ENCODE peak calls at places on chromosome 6, in five cellular contexts. X, M, P, J and Y are unnamed samples.
A peak's percentile ranks its signal among the peaks of the same experiment; 100 is the strongest.

GRCh38 chr6:89268776-89269175 is 46.3 kb downstream of the GABRR2 start:
- DNase-seq in J (peak; percentile 21), M (no peak), X (no peak), P (no peak), Y (no peak)

GRCh38 chr6:139839506-139840156 is 465.2 kb upstream of the CITED2 start:
- DNase-seq in M (no peak), J (peak; percentile 26), P (no peak), X (no peak), Y (no peak)

GRCh38 chr6:20575125-20575524 is 40.9 kb downstream of the CDKAL1 start:
- DNase-seq in J (no peak), P (no peak), M (no peak), X (no peak), Y (no peak)

GRCh38 chr6:148888853-148889252 is 142.0 kb downstream of the UST start:
- DNase-seq in P (no peak), J (no peak), X (no peak), M (no peak), Y (no peak)

GRCh38 chr6:98641929-98642328 is 192.4 kb upstream of the POU3F2 start:
- DNase-seq in X (no peak), M (peak; percentile 2), J (no peak), P (no peak), Y (no peak)

GRCh38 chr6:117550078-117550600 is 52.2 kb downstream of the GOPC start:
- DNase-seq in J (no peak), X (no peak), M (no peak), P (no peak), Y (no peak)

GRCh38 chr6:137222376-137222775 is 3.2 kb upstream of the IFNGR1 start:
- DNase-seq in M (no peak), P (no peak), J (no peak), X (no peak), Y (no peak)

GRCh38 chr6:30685157-30685976 is 1.1 kb downstream of the PPP1R18 start:
- DNase-seq in M (no peak), X (no peak), J (no peak), P (peak; percentile 85), Y (peak; percentile 76)

GRCh38 chr6:32973144-32973854 is 4.9 kb downstream of the BRD2 start:
- DNase-seq in P (no peak), J (no peak), M (peak; percentile 61), X (no peak), Y (peak; percentile 77)

GRCh38 chr6:118283759-118284158 is 264.3 kb upstream of the PLN start:
- DNase-seq in M (peak; percentile 59), X (peak; percentile 34), P (no peak), J (peak; percentile 51), Y (no peak)

GRCh38 chr6:32109114-32109764 is at the start of gene TNXB:
- DNase-seq in M (no peak), P (no peak), X (no peak), J (no peak), Y (peak; percentile 86)

GRCh38 chr6:27775796-27776184 is 136.4 kb downstream of the OR2B2 start:
- DNase-seq in X (no peak), M (no peak), J (no peak), P (no peak), Y (no peak)

GRCh38 chr6:84422380-84422968 is 195.0 kb upstream of the CEP162 start:
- DNase-seq in M (peak; percentile 84), J (peak; percentile 82), X (no peak), P (peak; percentile 54), Y (peak; percentile 74)

GRCh38 chr6:65903992-65904391 is 197.0 kb upstream of the EYS start:
- DNase-seq in X (no peak), J (no peak), M (no peak), P (no peak), Y (no peak)

GRCh38 chr6:169093770-169094553 is 159.7 kb downstream of the THBS2 start:
- DNase-seq in J (no peak), P (no peak), M (no peak), X (no peak), Y (no peak)

GRCh38 chr6:151680846-151681425 is 126.5 kb upstream of the ESR1 start:
- DNase-seq in P (peak; percentile 65), M (no peak), J (no peak), X (no peak), Y (no peak)

GRCh38 chr6:56814308-56814707 is 140.6 kb upstream of the BEND6 start:
- DNase-seq in P (no peak), M (no peak), X (no peak), J (no peak), Y (no peak)

GRCh38 chr6:27644528-27644927 is 171.6 kb upstream of the ZNF184 start:
- DNase-seq in M (no peak), J (no peak), X (no peak), P (no peak), Y (no peak)

GRCh38 chr6:7468382-7469081 is 72.9 kb upstream of the DSP start:
- DNase-seq in M (peak; percentile 5), X (no peak), J (peak; percentile 81), P (no peak), Y (no peak)

GRCh38 chr6:86535141-86535540 is 402.2 kb upstream of the HTR1E start:
- DNase-seq in M (no peak), X (no peak), J (no peak), P (no peak), Y (no peak)

GRCh38 chr6:110528051-110528929 is 51.9 kb upstream of the SLC22A16 start:
- DNase-seq in P (no peak), J (peak; percentile 61), X (peak; percentile 17), M (peak; percentile 62), Y (no peak)

GRCh38 chr6:90643366-90643765 is 56.5 kb upstream of the MAP3K7 start:
- DNase-seq in P (no peak), M (no peak), X (no peak), J (no peak), Y (no peak)

GRCh38 chr6:55773620-55774019 is 101.8 kb downstream of the BMP5 start:
- DNase-seq in P (no peak), M (no peak), J (no peak), X (no peak), Y (no peak)

GRCh38 chr6:45816674-45817297 is 198.9 kb downstream of the CLIC5 start:
- DNase-seq in P (no peak), J (no peak), X (no peak), M (no peak), Y (no peak)

GRCh38 chr6:167141667-167142432 is 15.9 kb downstream of the GPR31 start:
- DNase-seq in X (peak; percentile 22), P (peak; percentile 92), J (no peak), M (peak; percentile 76), Y (no peak)

GRCh38 chr6:124885171-124885570 is 77.1 kb upstream of the RNF217 start:
- DNase-seq in X (no peak), M (no peak), J (no peak), P (no peak), Y (no peak)

GRCh38 chr6:124879992-124880355 is 82.3 kb upstream of the RNF217 start:
- DNase-seq in P (no peak), M (no peak), X (no peak), J (no peak), Y (no peak)

GRCh38 chr6:124879110-124879991 is 82.9 kb upstream of the RNF217 start:
- DNase-seq in X (no peak), P (no peak), J (no peak), M (no peak), Y (no peak)

GRCh38 chr6:124882580-124883393 is 79.5 kb upstream of the RNF217 start:
- DNase-seq in J (no peak), M (no peak), X (no peak), P (no peak), Y (no peak)

DNA sequence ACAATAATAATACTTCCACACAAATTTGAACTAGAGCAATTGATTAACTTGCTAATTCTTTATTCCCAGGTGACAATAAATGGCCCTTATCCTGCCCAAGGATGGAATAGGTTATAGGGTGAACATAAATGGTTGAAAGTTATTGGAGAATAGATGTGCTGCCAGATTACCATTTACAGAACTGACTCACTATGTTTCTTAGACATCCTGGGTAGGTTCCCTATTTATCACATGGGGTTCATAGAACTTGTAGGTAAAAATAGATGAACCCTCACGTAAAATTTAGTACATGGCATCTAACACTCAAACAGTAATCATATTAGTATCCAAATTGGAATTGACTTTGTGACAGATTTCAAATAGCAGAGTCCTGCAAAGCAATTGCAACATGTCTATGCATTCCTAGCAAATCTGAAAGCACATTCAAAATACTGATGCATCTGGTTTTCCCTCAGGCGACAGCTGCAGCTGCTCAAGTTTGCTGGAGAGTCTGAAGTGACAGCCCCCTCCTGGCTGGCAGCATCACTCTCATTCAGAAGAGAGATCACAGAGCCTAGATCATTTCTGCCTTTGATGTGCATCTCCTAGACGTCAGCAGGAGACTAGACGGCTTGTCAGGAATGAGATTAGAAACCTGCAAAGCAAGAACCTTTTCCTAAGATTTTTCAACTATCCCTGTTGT is 80.2 kb upstream of the RNF217 start:
- DNase-seq in J (peak; percentile 33), P (no peak), X (no peak), M (no peak), Y (no peak)
- TF ChIP-seq CTCF in J (peak; percentile 26), P (no peak), X (no peak), M (no peak), Y (no peak)

DNA sequence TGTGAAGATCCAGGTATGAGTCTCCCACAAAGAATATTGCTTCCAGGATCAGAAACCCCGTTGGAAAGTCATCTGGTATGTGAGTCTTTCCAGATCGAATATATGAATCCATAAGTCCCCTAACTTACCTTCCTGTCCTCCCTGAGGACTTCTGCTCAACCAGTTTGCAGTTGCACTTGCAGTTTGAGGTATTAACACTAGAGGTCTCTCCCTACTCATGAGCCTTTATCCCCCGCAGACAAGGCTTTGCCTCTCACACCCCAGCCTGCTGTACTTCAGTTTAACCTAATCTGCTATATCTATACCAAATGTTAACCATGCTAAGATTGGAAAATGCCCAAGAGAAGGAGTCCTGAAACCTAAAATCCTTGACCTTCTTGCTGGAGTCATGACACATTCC is 135.3 kb upstream of the DEFB112 start:
- DNase-seq in J (no peak), P (no peak), M (no peak), X (no peak), Y (no peak)
- TF ChIP-seq CTCF in J (no peak), P (no peak), M (no peak), X (no peak), Y (peak; percentile 37)

GRCh38 chr6:26249709-26249958 is 115.4 kb upstream of the BTN3A2 start:
- DNase-seq in J (no peak), P (no peak), X (no peak), M (no peak), Y (no peak)

GRCh38 chr6:26250806-26251075 is 114.3 kb upstream of the BTN3A2 start:
- DNase-seq in M (no peak), J (peak; percentile 46), P (no peak), X (peak; percentile 25), Y (no peak)

GRCh38 chr6:26251354-26252081 is 113.5 kb upstream of the BTN3A2 start:
- DNase-seq in P (peak; percentile 86), M (peak; percentile 79), J (peak; percentile 84), X (peak; percentile 20), Y (peak; percentile 82)

GRCh38 chr6:26246553-26246952 is 118.4 kb upstream of the BTN3A2 start:
- DNase-seq in P (peak; percentile 38), J (no peak), M (no peak), X (no peak), Y (no peak)

GRCh38 chr6:26249959-26250805 is 114.8 kb upstream of the BTN3A2 start:
- DNase-seq in P (peak; percentile 85), X (peak; percentile 64), J (peak; percentile 64), M (peak; percentile 81), Y (peak; percentile 84)
- TF ChIP-seq CTCF in P (no peak), X (no peak), J (peak; percentile 65), M (peak; percentile 35), Y (no peak)

GRCh38 chr6:121791396-121792315 is 356.2 kb downstream of the GJA1 start:
- DNase-seq in M (no peak), X (no peak), J (no peak), P (no peak), Y (no peak)
- TF ChIP-seq CTCF in M (no peak), X (no peak), J (peak; percentile 52), P (no peak), Y (no peak)